ENCODE peak calls at places on chromosomes 2 and 18, in four cellular contexts. F is mucosa of descending colon, N is hypothalamus, O is tibial artery. A is an unnamed sample.

GRCh38 chr2:152573168-152573567 is 144.1 kb downstream of the PRPF40A start:
- DNase-seq in N (no peak), F (peak), O (peak), A (peak)

GRCh38 chr2:161166538-161167409 is 6.5 kb downstream of the TANK start:
- DNase-seq in O (no peak), F (no peak), N (no peak), A (peak)

GRCh38 chr2:170361359-170361936 is 183.5 kb downstream of the MYO3B start:
- DNase-seq in O (no peak), F (peak), N (no peak), A (peak)

GRCh38 chr18:79570266-79571201 is 109.1 kb upstream of the CTDP1 start:
- DNase-seq in N (no peak), O (no peak), F (no peak), A (no peak)

GRCh38 chr2:32864761-32865160 is 82.0 kb upstream of the LTBP1 start:
- DNase-seq in N (no peak), O (no peak), F (no peak), A (no peak)

GRCh38 chr2:215354771-215355695 is 43.2 kb downstream of the ATIC start:
- DNase-seq in N (no peak), O (no peak), F (no peak), A (no peak)

GRCh38 chr2:172021955-172022354 is 22.2 kb downstream of the METAP1D start:
- DNase-seq in O (no peak), F (no peak), N (no peak), A (no peak)

GRCh38 chr2:20496477-20496876 is 49.6 kb downstream of the RHOB start:
- DNase-seq in N (no peak), F (no peak), O (no peak), A (no peak)

GRCh38 chr2:240260664-240261063 is 120.2 kb upstream of the OTOS start:
- DNase-seq in N (no peak), F (no peak), O (no peak), A (no peak)

GRCh38 chr2:129400825-129401224 is 578.6 kb upstream of the RAB6C start:
- DNase-seq in F (no peak), N (no peak), O (no peak), A (no peak)

GRCh38 chr2:43331428-43331827 is 105.0 kb upstream of the ZFP36L2 start:
- DNase-seq in F (no peak), O (no peak), N (no peak), A (no peak)

GRCh38 chr18:48022531-48023330 is 92.3 kb upstream of the SMAD2 start:
- DNase-seq in O (no peak), N (no peak), F (peak), A (no peak)

GRCh38 chr2:62140785-62141740 is 54.9 kb upstream of the B3GNT2 start:
- DNase-seq in O (no peak), F (no peak), N (no peak), A (no peak)

GRCh38 chr18:11520536-11520935 is 88.9 kb upstream of the SLC35G4 start:
- DNase-seq in N (no peak), O (no peak), F (no peak), A (no peak)

GRCh38 chr2:166118180-166118579 is 9.6 kb downstream of the SCN1A start:
- DNase-seq in O (no peak), N (no peak), F (no peak), A (no peak)

GRCh38 chr2:180787330-180787729 is 193.1 kb upstream of the UBE2E3 start:
- DNase-seq in N (no peak), O (no peak), F (no peak), A (no peak)

GRCh38 chr2:86249843-86250402 is 50.7 kb downstream of the MRPL35 start:
- DNase-seq in F (peak), N (no peak), O (no peak), A (no peak)

GRCh38 chr2:233468047-233468745 is 98.4 kb downstream of the USP40 start:
- DNase-seq in O (no peak), F (no peak), N (no peak), A (no peak)

GRCh38 chr2:170974304-170974993 is 45.4 kb downstream of the GORASP2 start:
- DNase-seq in O (no peak), F (peak), N (no peak), A (no peak)

GRCh38 chr2:178345951-178346350 is 105.0 kb downstream of the PRKRA start:
- DNase-seq in N (no peak), F (no peak), O (no peak), A (no peak)

GRCh38 chr2:96239745-96240264 is 26.0 kb downstream of the TMEM127 start:
- DNase-seq in N (no peak), F (no peak), O (no peak), A (no peak)

GRCh38 chr2:136006658-136007057 is 21.2 kb upstream of the DARS1 start:
- DNase-seq in O (no peak), F (no peak), N (no peak), A (no peak)

GRCh38 chr2:235360446-235360845 is 133.4 kb upstream of the AGAP1 start:
- DNase-seq in N (no peak), F (no peak), O (no peak), A (no peak)

GRCh38 chr2:23042176-23042909 is 342.6 kb upstream of the KLHL29 start:
- DNase-seq in N (no peak), F (peak), O (peak), A (no peak)

GRCh38 chr2:222208010-222208690 is 90.6 kb downstream of the PAX3 start:
- DNase-seq in O (no peak), N (no peak), F (no peak), A (no peak)

GRCh38 chr2:231181848-231182247 is 16.6 kb upstream of the ARMC9 start:
- DNase-seq in O (peak), N (no peak), F (peak), A (no peak)

GRCh38 chr2:130736487-130736886 is 7.6 kb downstream of the GPR148 start:
- DNase-seq in N (no peak), F (no peak), O (no peak), A (no peak)

GRCh38 chr2:223093436-223093839 is 41.4 kb downstream of the KCNE4 start:
- DNase-seq in O (peak), F (no peak), N (no peak), A (no peak)

GRCh38 chr2:25545899-25546298 is 127.5 kb downstream of the DTNB start:
- DNase-seq in N (no peak), O (no peak), F (no peak), A (no peak)

GRCh38 chr18:26710460-26711096 is 154.9 kb downstream of the AQP4 start:
- DNase-seq in N (no peak), O (no peak), F (no peak), A (no peak)

GRCh38 chr2:120441744-120442471 is 96.0 kb downstream of the INHBB start:
- DNase-seq in O (no peak), N (no peak), F (peak), A (no peak)

GRCh38 chr2:173773076-173773475 is 192.1 kb downstream of the SP3 start:
- DNase-seq in O (no peak), F (no peak), N (no peak), A (no peak)

GRCh38 chr2:125471963-125472362 is 1184.0 kb upstream of the GYPC start:
- DNase-seq in N (no peak), F (peak), O (no peak), A (no peak)

GRCh38 chr2:163157891-163158511 is 319.4 kb upstream of the KCNH7 start:
- DNase-seq in F (no peak), O (no peak), N (no peak), A (no peak)

GRCh38 chr2:130963849-130964793 is 127.4 kb downstream of the ARHGEF4 start:
- DNase-seq in N (no peak), O (no peak), F (peak), A (no peak)

GRCh38 chr2:150482667-150483260 is 4.7 kb downstream of the RND3 start:
- DNase-seq in N (no peak), F (no peak), O (no peak), A (no peak)